ENCODE peak calls at places on chromosomes 5 and 9, in four cellular contexts. Q is IMR-90, F is upper lobe of right lung, Z is breast epithelium. V is an unnamed sample.
A peak's percentile ranks its signal among the peaks of the same experiment; 100 is the strongest.

GRCh38 chr9:129989740-129990139 is 53.2 kb downstream of the FNBP1 start:
- DNase-seq in Z (no peak), F (no peak), Q (peak; percentile 28), V (no peak)

GRCh38 chr5:168651654-168652053 is 72.5 kb upstream of the PANK3 start:
- DNase-seq in Z (no peak), F (no peak), Q (peak; percentile 50), V (no peak)

GRCh38 chr5:95872333-95873268 is 50.1 kb upstream of the GLRX start:
- DNase-seq in F (no peak), Z (no peak), Q (no peak), V (no peak)

GRCh38 chr5:63760965-63761364 is 201.3 kb downstream of the HTR1A start:
- DNase-seq in Q (no peak), F (no peak), Z (no peak), V (no peak)

GRCh38 chr9:125587819-125588460 is 119.1 kb downstream of the MAPKAP1 start:
- DNase-seq in Q (no peak), F (no peak), Z (no peak), V (no peak)

GRCh38 chr5:150138551-150139265 is 16.9 kb downstream of the PDGFRB start:
- DNase-seq in Q (peak; percentile 96), Z (no peak), F (no peak), V (no peak)

GRCh38 chr5:38032149-38032548 is 192.3 kb upstream of the GDNF start:
- DNase-seq in Q (no peak), F (no peak), Z (no peak), V (no peak)

GRCh38 chr5:151219789-151220188 is 4.1 kb downstream of the CCDC69 start:
- DNase-seq in Q (no peak), F (no peak), Z (no peak), V (no peak)

GRCh38 chr9:73093740-73094379 is 57.8 kb upstream of the ANXA1 start:
- DNase-seq in Z (no peak), F (no peak), Q (peak; percentile 1), V (no peak)

GRCh38 chr9:73079326-73079725 is 72.3 kb upstream of the ANXA1 start:
- DNase-seq in Q (no peak), Z (no peak), F (no peak), V (no peak)

GRCh38 chr5:43039468-43040286 is 442 bp downstream of the ANXA2R start:
- DNase-seq in Z (no peak), F (peak; percentile 81), Q (peak; percentile 83), V (peak; percentile 43)

GRCh38 chr9:76716270-76716669 is 48.0 kb upstream of the PCA3 start:
- DNase-seq in F (no peak), Q (no peak), Z (no peak), V (no peak)

GRCh38 chr5:51977014-51977413 is 593.8 kb downstream of the ISL1 start:
- DNase-seq in Z (no peak), Q (no peak), F (no peak), V (no peak)

DNA sequence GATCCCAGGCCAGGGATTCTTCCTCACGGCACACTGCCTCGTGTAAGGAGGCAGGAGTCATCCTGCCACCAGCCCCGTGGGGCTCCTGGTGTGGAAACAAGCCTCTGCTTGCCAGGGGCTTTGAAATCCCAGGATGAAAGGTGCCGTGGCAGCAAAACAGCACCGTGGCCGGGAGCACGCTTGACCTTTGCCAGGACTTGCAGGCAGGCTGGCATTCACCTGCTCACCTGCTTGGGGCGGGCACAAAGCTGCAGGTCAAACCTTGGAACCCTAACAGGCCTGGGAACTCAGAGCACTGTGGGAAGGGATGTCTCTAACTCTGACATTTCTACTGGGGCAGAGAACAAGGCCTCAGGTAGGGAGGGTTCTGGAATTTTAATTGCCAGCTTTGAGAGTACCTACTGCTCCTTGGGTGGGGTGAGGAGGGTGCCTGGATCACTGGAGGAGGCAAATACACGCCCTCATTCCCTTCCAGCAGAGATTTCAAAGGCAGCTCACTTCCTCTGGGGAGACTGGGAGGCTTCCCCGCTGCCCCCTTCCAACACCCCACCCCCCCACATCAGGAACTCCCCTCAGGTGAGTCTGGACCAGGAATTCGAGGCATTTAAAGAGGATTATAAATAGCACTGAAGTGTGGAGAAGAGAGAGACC is 45.6 kb upstream of the STXBP1 start:
- DNase-seq in Q (no peak), Z (no peak), F (peak; percentile 77), V (no peak)
- H3K4me1 ChIP-seq in Q (peaks cover 35% of the 10 kb centered on the region), Z (peaks cover 34% of the 10 kb centered on the region), F (peaks cover 56% of the 10 kb centered on the region), V (peaks cover 31% of the 10 kb centered on the region)

GRCh38 chr5:14364576-14365472 is 216.8 kb upstream of the OTULINL start:
- DNase-seq in Z (no peak), Q (no peak), F (no peak), V (no peak)

GRCh38 chr5:14364096-14364495 is 217.5 kb upstream of the OTULINL start:
- DNase-seq in Z (no peak), F (no peak), Q (no peak), V (no peak)

GRCh38 chr5:14366763-14367162 is 214.8 kb upstream of the OTULINL start:
- DNase-seq in Q (no peak), Z (no peak), F (no peak), V (no peak)

GRCh38 chr5:14367364-14367763 is 214.2 kb upstream of the OTULINL start:
- DNase-seq in Q (no peak), F (no peak), Z (no peak), V (no peak)

GRCh38 chr5:14365831-14366435 is 215.7 kb upstream of the OTULINL start:
- DNase-seq in Z (no peak), Q (no peak), F (no peak), V (no peak)
- H3K36me3 ChIP-seq in Z (no peaks in the 10 kb centered on the region), Q (peaks cover 74% of the 10 kb centered on the region), F (peaks cover 87% of the 10 kb centered on the region), V (no peaks in the 10 kb centered on the region)

DNA sequence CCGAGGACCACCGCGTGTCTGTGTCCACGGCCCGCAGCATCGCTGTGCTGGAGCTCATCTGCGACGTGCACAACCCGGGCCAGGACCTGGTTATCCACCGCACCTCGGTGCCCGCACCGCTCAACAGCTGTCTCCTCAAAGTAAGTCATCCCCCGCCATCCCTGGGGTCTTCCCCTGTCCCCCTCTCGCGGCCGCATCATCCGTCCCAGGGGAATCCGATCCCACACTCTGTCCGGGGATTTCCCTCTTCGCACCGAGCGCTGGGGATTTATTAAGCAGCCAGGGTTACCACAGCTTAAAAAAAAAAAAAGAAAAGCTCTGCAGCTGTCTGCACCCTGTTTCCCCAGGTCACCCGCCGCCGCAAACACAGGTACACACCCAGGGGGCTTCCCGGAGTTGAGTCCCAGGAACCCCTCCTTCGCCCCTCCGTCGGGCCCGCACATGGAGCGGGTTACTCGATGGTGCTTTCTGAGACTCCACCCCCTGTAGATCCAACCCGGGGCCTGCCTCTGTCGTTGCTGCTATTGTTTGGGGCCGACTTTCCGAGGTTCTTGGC is 630 bp downstream of the GTF3C4 start:
- DNase-seq in Q (peak; percentile 13), F (peak; percentile 66), Z (no peak), V (peak; percentile 63)
- H3K27ac ChIP-seq in Q (peak overlapping the region; percentile 76), F (peak overlapping the region; percentile 97), Z (peak overlapping the region; percentile 99), V (peak overlapping the region; percentile 99)

DNA sequence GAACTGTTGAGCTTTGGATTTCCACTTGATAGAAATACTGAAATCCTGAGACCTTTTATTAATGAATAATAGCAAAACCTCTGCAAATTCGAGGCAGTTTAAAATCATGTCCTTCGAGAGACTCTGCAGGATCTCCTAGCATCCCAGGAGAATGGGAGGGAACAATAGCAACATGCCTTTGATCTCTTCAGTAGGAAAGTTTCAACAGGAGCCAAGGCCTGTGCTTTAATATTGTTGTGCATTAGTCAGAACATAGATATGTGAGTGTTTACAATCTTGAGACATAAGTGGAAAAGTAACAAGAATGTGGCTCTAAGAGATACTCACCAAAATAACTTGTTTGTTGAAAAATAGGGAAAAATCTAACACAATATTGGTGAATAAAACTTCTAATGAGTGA is 83.3 kb upstream of the LHFPL2 start:
- DNase-seq in Z (no peak), Q (peak; percentile 50), F (no peak), V (no peak)
- H3K4me1 ChIP-seq in Z (no peaks in the 10 kb centered on the region), Q (peaks cover under 1% of the 10 kb centered on the region), F (no peaks in the 10 kb centered on the region), V (no peaks in the 10 kb centered on the region)

GRCh38 chr9:93005876-93006275 is 52.6 kb upstream of the SUSD3 start:
- DNase-seq in Q (no peak), F (no peak), Z (peak; percentile 10), V (no peak)

GRCh38 chr9:93002700-93003099 is 55.4 kb downstream of the FGD3 start:
- DNase-seq in Z (peak; percentile 4), F (no peak), Q (no peak), V (no peak)

GRCh38 chr9:93004561-93004960 is 53.9 kb upstream of the SUSD3 start:
- DNase-seq in F (no peak), Q (no peak), Z (peak; percentile 10), V (no peak)

GRCh38 chr9:93001036-93001435 is 53.7 kb downstream of the FGD3 start:
- DNase-seq in F (no peak), Z (no peak), Q (no peak), V (no peak)

DNA sequence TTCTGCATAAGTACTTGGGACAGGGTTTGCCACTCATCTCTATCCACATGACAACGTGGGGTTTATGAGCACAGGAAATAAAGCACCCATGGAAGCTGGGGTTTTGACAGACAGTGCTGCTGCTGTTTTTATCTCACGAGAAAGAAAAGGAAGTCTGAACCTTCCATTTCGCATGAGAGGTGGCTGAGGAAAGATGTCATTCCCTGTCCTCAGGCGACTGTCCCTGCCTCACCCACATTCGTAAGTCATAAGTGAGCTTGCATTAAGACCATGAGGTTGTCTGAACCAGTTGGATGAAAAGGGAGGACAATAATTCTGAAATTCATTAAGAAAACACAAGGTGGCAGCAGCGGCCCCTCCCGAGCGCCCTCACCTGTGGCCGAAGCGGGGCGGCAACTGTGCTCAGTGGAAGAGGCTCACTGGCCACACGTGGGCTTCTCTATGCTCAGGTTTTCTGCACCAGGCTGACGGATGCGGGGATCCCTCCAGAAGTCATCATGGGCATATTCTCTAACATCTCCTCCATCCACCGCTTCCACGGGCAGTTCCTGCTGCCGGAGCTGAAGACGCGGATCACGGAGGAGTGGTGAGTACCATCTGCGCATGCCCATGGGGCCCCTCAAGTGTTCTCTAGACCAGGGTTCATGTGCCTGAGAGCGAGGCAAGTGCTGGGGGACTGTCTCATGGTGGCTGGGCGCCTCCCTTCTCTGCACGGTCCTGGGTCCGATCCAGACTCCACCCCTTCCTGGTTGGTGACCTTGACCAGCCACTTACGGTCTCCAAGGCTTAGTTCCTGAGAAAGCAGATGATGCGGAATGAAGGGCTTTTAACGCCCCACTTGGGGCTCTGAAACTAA is 54.7 kb upstream of the SUSD3 start:
- DNase-seq in Q (peak; percentile 22), Z (peak; percentile 34), F (peak; percentile 87), V (peak; percentile 31)
- H3K36me3 ChIP-seq in Q (no peaks in the 10 kb centered on the region), Z (no peaks in the 10 kb centered on the region), F (peaks cover 8% of the 10 kb centered on the region), V (peaks cover 55% of the 10 kb centered on the region)